ENCODE peak calls at places on chromosomes 16 and 17, in eight cellular contexts. O, Q, T, S, L, M, J and D are unnamed samples.

GRCh38 chr17:28133562-28133970 is 91.1 kb downstream of the NLK start:
- DNase-seq in O (no peak), Q (no peak), T (no peak), S (no peak), L (peak; percentile 6), M (no peak), J (no peak), D (no peak)

GRCh38 chr17:1177099-1177996 is 2.4 kb downstream of the ABR start:
- DNase-seq in O (peak; percentile 52), Q (no peak), T (no peak), S (no peak), L (no peak), M (peak; percentile 61), J (no peak), D (no peak)

GRCh38 chr16:30491744-30492308 is 19.3 kb downstream of the ITGAL start:
- DNase-seq in O (no peak), Q (no peak), T (no peak), S (peak; percentile 26), L (peak; percentile 80), M (peak; percentile 51), J (no peak), D (peak; percentile 48)

GRCh38 chr16:89841275-89841674 is 13.0 kb downstream of the SPIRE2 start:
- DNase-seq in O (no peak), Q (peak; percentile 50), T (no peak), S (peak; percentile 32), L (no peak), M (no peak), J (no peak), D (no peak)

GRCh38 chr17:75183999-75184884 is 1.5 kb upstream of the SUMO2 start:
- DNase-seq in O (no peak), Q (no peak), T (no peak), S (no peak), L (no peak), M (no peak), J (no peak), D (no peak)

GRCh38 chr17:75271955-75272847 is 1.2 kb upstream of the MIF4GD start:
- DNase-seq in O (no peak), Q (no peak), T (no peak), S (peak; percentile 54), L (peak; percentile 33), M (peak; percentile 80), J (no peak), D (no peak)

GRCh38 chr17:43832976-43833829 is at the start of gene MPP3:
- DNase-seq in O (peak; percentile 87), Q (peak; percentile 57), T (peak; percentile 78), S (no peak), L (peak; percentile 78), M (peak; percentile 80), J (no peak), D (peak; percentile 84)

GRCh38 chr16:85555549-85556455 is 57.3 kb upstream of the GSE1 start:
- DNase-seq in O (peak; percentile 89), Q (peak; percentile 32), T (peak; percentile 55), S (peak; percentile 64), L (peak; percentile 18), M (no peak), J (no peak), D (peak; percentile 70)

GRCh38 chr17:42779942-42780815 is at the start of gene WNK4:
- DNase-seq in O (peak; percentile 46), Q (no peak), T (peak; percentile 35), S (no peak), L (peak; percentile 36), M (no peak), J (no peak), D (peak; percentile 56)

GRCh38 chr17:17151055-17151454 is 55.1 kb downstream of the PLD6 start:
- DNase-seq in O (no peak), Q (no peak), T (no peak), S (no peak), L (peak; percentile 52), M (no peak), J (no peak), D (no peak)

GRCh38 chr17:3008336-3009279 is 54.8 kb downstream of the OR1D5 start:
- DNase-seq in O (no peak), Q (no peak), T (no peak), S (no peak), L (no peak), M (no peak), J (no peak), D (no peak)

GRCh38 chr16:31286421-31287032 is 26.8 kb downstream of the ITGAM start:
- DNase-seq in O (no peak), Q (no peak), T (no peak), S (no peak), L (no peak), M (no peak), J (no peak), D (no peak)

DNA sequence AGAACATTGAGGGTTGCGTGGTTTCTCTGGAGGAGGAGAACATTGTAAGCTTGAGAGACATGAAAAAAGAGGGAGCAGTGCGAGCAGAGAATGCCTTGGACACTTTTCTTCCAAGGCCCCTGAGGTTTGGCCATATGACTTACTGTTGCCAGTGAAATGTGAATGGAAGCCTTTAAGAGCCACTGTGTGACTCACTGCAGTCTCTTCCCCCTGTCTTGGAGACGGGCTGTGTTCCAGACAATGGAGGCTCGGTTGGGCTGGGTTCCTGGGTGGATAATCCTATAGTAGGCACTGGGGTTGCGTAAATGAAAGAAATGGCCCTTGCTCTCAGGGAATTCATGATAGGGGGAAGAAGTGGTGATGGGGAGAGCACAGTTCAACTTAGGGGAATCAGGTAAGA is 75.5 kb downstream of the SHISA9 start:
- DNase-seq in O (no peak), Q (no peak), T (no peak), S (no peak), L (peak; percentile 4), M (no peak), J (no peak), D (no peak)
- H3K27ac ChIP-seq in O (no peak overlapping the region), Q (no peak overlapping the region), T (no peak overlapping the region), S (no peak overlapping the region), L (no peak overlapping the region), M (no peak overlapping the region), J (no peak overlapping the region), D (no peak overlapping the region)

GRCh38 chr17:82271401-82271800 is 2.1 kb downstream of the CSNK1D start:
- DNase-seq in O (no peak), Q (no peak), T (no peak), S (no peak), L (no peak), M (no peak), J (no peak), D (no peak)
- H3K4me1 ChIP-seq in O (peaks cover 47% of the 10 kb centered on the region), Q (peaks cover 67% of the 10 kb centered on the region), T (peaks cover 79% of the 10 kb centered on the region), S (peaks cover 53% of the 10 kb centered on the region), L (peaks cover 64% of the 10 kb centered on the region), M (peaks cover 64% of the 10 kb centered on the region), J (peaks cover 44% of the 10 kb centered on the region), D (peaks cover 12% of the 10 kb centered on the region)

GRCh38 chr16:17416461-17417221 is 54.1 kb downstream of the XYLT1 start:
- DNase-seq in O (peak; percentile 59), Q (peak; percentile 65), T (no peak), S (no peak), L (no peak), M (peak; percentile 38), J (no peak), D (peak; percentile 39)
- H3K27ac ChIP-seq in O (peak overlapping the region; percentile 51), Q (peak overlapping the region; percentile 46), T (peak overlapping the region; percentile 27), S (no peak overlapping the region), L (no peak overlapping the region), M (no peak overlapping the region), J (no peak overlapping the region), D (peak overlapping the region; percentile 76)

GRCh38 chr16:48359983-48360382 is 25.2 kb downstream of the SIAH1 start:
- DNase-seq in O (no peak), Q (no peak), T (no peak), S (no peak), L (no peak), M (no peak), J (no peak), D (no peak)
- H3K4me1 ChIP-seq in O (peaks cover 7% of the 10 kb centered on the region), Q (no peaks in the 10 kb centered on the region), T (peaks cover 11% of the 10 kb centered on the region), S (no peaks in the 10 kb centered on the region), L (peaks cover 8% of the 10 kb centered on the region), M (peaks cover 11% of the 10 kb centered on the region), J (peaks cover 3% of the 10 kb centered on the region), D (peaks cover 2% of the 10 kb centered on the region)

DNA sequence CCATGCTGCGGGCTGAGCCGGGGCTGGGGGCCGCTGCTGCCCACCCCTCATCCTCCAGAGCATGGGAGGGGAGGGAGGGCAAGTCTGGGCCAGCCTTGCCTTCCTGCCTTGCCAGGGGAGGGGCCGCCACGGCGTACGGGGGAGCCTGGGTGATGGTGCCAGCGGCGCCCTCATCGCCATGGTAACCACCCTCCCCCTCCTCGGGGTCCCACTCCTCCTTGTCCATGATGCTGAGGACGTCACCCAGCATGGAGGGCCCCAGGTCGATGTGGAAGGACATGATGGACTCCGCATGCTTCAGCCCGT is 23.9 kb upstream of the CPSF4L start:
- DNase-seq in O (no peak), Q (no peak), T (no peak), S (no peak), L (no peak), M (no peak), J (no peak), D (no peak)
- H3K27ac ChIP-seq in O (no peak overlapping the region), Q (no peak overlapping the region), T (peak overlapping the region; percentile 57), S (no peak overlapping the region), L (peak overlapping the region; percentile 46), M (no peak overlapping the region), J (no peak overlapping the region), D (no peak overlapping the region)

DNA sequence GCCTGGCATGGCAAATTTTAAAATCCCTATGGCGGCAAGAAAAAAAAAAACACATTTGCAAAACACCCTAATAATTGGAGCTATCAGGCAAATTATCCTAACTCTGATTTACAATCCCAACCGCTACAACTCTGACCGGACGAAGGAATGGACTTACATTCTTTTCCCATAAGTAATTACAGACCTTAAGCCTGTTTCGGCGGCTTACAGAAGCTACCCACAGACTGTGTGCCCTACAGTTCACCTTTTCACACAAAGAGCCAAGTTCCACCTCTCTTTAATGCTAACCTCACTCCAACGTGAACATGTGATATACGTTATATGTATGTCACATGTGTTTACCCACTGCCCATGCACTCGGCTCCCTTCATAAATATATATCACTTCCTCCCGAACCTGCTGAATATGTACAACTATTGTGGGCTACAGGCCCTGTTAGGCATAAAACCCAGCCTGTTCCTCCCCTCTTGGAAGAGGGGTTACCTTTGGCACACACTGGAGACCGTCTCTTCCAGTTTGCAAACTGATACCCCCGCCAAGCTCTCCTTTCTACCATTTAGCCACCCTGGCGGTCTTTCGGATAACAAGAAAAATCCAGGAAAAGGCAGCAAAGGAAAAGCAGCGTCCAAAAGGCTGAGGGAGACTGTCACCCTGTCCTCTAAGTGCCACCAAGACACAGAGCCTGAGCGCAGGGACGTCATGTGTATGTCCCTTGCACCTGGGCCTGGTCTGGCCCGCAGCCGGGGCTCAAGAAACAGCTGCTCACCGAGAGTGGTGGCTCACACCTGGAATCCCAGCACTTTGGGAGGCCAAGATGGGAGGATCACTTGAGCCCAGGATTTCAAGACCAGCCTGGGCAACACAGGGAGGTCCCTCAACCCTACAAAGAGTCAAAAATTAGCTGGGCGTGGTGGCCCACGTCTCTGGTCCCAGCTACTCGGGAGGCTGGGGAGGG is 8.9 kb upstream of the MEAK7 start:
- DNase-seq in O (no peak), Q (no peak), T (no peak), S (no peak), L (no peak), M (no peak), J (no peak), D (no peak)
- H3K4me1 ChIP-seq in O (peaks cover 9% of the 10 kb centered on the region), Q (peaks cover 82% of the 10 kb centered on the region), T (peaks cover 9% of the 10 kb centered on the region), S (no peaks in the 10 kb centered on the region), L (peaks cover 4% of the 10 kb centered on the region), M (peaks cover 5% of the 10 kb centered on the region), J (peaks cover 3% of the 10 kb centered on the region), D (no peaks in the 10 kb centered on the region)

GRCh38 chr16:78884199-78884598 is 716.3 kb downstream of the MAF start:
- DNase-seq in O (no peak), Q (no peak), T (no peak), S (no peak), L (no peak), M (no peak), J (no peak), D (no peak)
- H3K27ac ChIP-seq in O (no peak overlapping the region), Q (no peak overlapping the region), T (no peak overlapping the region), S (no peak overlapping the region), L (no peak overlapping the region), M (no peak overlapping the region), J (no peak overlapping the region), D (no peak overlapping the region)

GRCh38 chr17:80259642-80260535 is 763 bp upstream of the RNF213 start:
- DNase-seq in O (peak; percentile 91), Q (peak; percentile 84), T (peak; percentile 66), S (peak; percentile 73), L (peak; percentile 85), M (peak; percentile 83), J (no peak), D (peak; percentile 57)
- H3K4me1 ChIP-seq in O (no peaks in the 10 kb centered on the region), Q (peaks cover 51% of the 10 kb centered on the region), T (peaks cover 50% of the 10 kb centered on the region), S (peaks cover 50% of the 10 kb centered on the region), L (peaks cover 76% of the 10 kb centered on the region), M (peaks cover 22% of the 10 kb centered on the region), J (peaks cover 39% of the 10 kb centered on the region), D (peaks cover 8% of the 10 kb centered on the region)